ENCODE peak calls at places on chromosomes 3 and 15, in nine cellular contexts. One of them, this sample, is unnamed.

GRCh38 chr3:59935025-59935424 is 885.2 kb upstream of the CFAP20DC start:
- DNase-seq in cardiac muscle cell: no peak
- DNase-seq in ovary: no peak
- DNase-seq in thoracic aorta: no peak
- DNase-seq in left lung: no peak
- DNase-seq in lower lobe of right lung: no peak
- DNase-seq in IMR-90: no peak
- DNase-seq in PC-3: no peak
- DNase-seq in pancreas: no peak
- DNase-seq in this sample: no peak

GRCh38 chr3:148459931-148460513 is 237.7 kb upstream of the AGTR1 start:
- DNase-seq in pancreas: no peak
- DNase-seq in IMR-90: peak; percentile 23
- DNase-seq in thoracic aorta: no peak
- DNase-seq in lower lobe of right lung: no peak
- DNase-seq in left lung: no peak
- DNase-seq in ovary: no peak
- DNase-seq in cardiac muscle cell: no peak
- DNase-seq in PC-3: peak; percentile 16
- DNase-seq in this sample: no peak

GRCh38 chr15:53534105-53534839 is 225.2 kb downstream of the WDR72 start:
- DNase-seq in ovary: no peak
- DNase-seq in left lung: no peak
- DNase-seq in PC-3: peak; percentile 60
- DNase-seq in thoracic aorta: no peak
- DNase-seq in lower lobe of right lung: no peak
- DNase-seq in cardiac muscle cell: no peak
- DNase-seq in pancreas: no peak
- DNase-seq in IMR-90: no peak
- DNase-seq in this sample: no peak

GRCh38 chr15:49101536-49101935 is 53.9 kb downstream of the COPS2 start:
- DNase-seq in pancreas: no peak
- DNase-seq in left lung: no peak
- DNase-seq in thoracic aorta: no peak
- DNase-seq in cardiac muscle cell: no peak
- DNase-seq in ovary: no peak
- DNase-seq in lower lobe of right lung: no peak
- DNase-seq in PC-3: no peak
- DNase-seq in IMR-90: peak; percentile 76
- DNase-seq in this sample: no peak

GRCh38 chr3:181782306-181782924 is 70.7 kb downstream of the SOX2 start:
- DNase-seq in left lung: no peak
- DNase-seq in lower lobe of right lung: no peak
- DNase-seq in pancreas: no peak
- DNase-seq in cardiac muscle cell: no peak
- DNase-seq in IMR-90: no peak
- DNase-seq in thoracic aorta: no peak
- DNase-seq in PC-3: peak; percentile 53
- DNase-seq in ovary: no peak
- DNase-seq in this sample: no peak

GRCh38 chr3:79846148-79846933 is 78.5 kb upstream of the ROBO1 start:
- DNase-seq in thoracic aorta: no peak
- DNase-seq in PC-3: no peak
- DNase-seq in pancreas: no peak
- DNase-seq in IMR-90: no peak
- DNase-seq in left lung: no peak
- DNase-seq in cardiac muscle cell: peak; percentile 18
- DNase-seq in lower lobe of right lung: no peak
- DNase-seq in ovary: no peak
- DNase-seq in this sample: no peak

GRCh38 chr3:46660543-46661523 is 32.6 kb downstream of the ALS2CL start:
- DNase-seq in IMR-90: no peak
- DNase-seq in ovary: no peak
- DNase-seq in pancreas: no peak
- DNase-seq in thoracic aorta: no peak
- DNase-seq in PC-3: no peak
- DNase-seq in left lung: peak; percentile 36
- DNase-seq in cardiac muscle cell: no peak
- DNase-seq in lower lobe of right lung: no peak
- DNase-seq in this sample: peak; percentile 64

GRCh38 chr3:63274359-63274758 is 3.7 kb upstream of the SYNPR start:
- DNase-seq in PC-3: no peak
- DNase-seq in IMR-90: no peak
- DNase-seq in cardiac muscle cell: no peak
- DNase-seq in ovary: no peak
- DNase-seq in left lung: no peak
- DNase-seq in lower lobe of right lung: no peak
- DNase-seq in pancreas: no peak
- DNase-seq in thoracic aorta: no peak
- DNase-seq in this sample: no peak

GRCh38 chr3:179037361-179037760 is 34.2 kb downstream of the ZMAT3 start:
- DNase-seq in pancreas: no peak
- DNase-seq in left lung: no peak
- DNase-seq in ovary: no peak
- DNase-seq in cardiac muscle cell: no peak
- DNase-seq in IMR-90: peak; percentile 70
- DNase-seq in lower lobe of right lung: no peak
- DNase-seq in PC-3: no peak
- DNase-seq in thoracic aorta: peak; percentile 16
- DNase-seq in this sample: peak; percentile 48

GRCh38 chr3:87196879-87197278 is 30.2 kb upstream of the CHMP2B start:
- DNase-seq in cardiac muscle cell: no peak
- DNase-seq in PC-3: peak; percentile 94
- DNase-seq in left lung: no peak
- DNase-seq in lower lobe of right lung: no peak
- DNase-seq in pancreas: no peak
- DNase-seq in ovary: no peak
- DNase-seq in thoracic aorta: no peak
- DNase-seq in IMR-90: no peak
- DNase-seq in this sample: no peak

GRCh38 chr15:81945014-81945615 is 100.7 kb downstream of the MEX3B start:
- DNase-seq in left lung: no peak
- DNase-seq in IMR-90: no peak
- DNase-seq in thoracic aorta: no peak
- DNase-seq in PC-3: no peak
- DNase-seq in lower lobe of right lung: no peak
- DNase-seq in pancreas: no peak
- DNase-seq in ovary: no peak
- DNase-seq in cardiac muscle cell: no peak
- DNase-seq in this sample: no peak

GRCh38 chr3:138281561-138281960 is 48.1 kb downstream of the NME9 start:
- DNase-seq in cardiac muscle cell: no peak
- DNase-seq in left lung: no peak
- DNase-seq in PC-3: no peak
- DNase-seq in thoracic aorta: no peak
- DNase-seq in lower lobe of right lung: no peak
- DNase-seq in pancreas: no peak
- DNase-seq in IMR-90: no peak
- DNase-seq in ovary: no peak
- DNase-seq in this sample: no peak

GRCh38 chr3:136249593-136250225 is 431 bp upstream of the PCCB start:
- DNase-seq in pancreas: no peak
- DNase-seq in cardiac muscle cell: no peak
- DNase-seq in thoracic aorta: no peak
- DNase-seq in ovary: no peak
- DNase-seq in IMR-90: no peak
- DNase-seq in left lung: no peak
- DNase-seq in lower lobe of right lung: no peak
- DNase-seq in PC-3: no peak
- DNase-seq in this sample: no peak

GRCh38 chr15:48774484-48774883 is 36.4 kb downstream of the CEP152 start:
- DNase-seq in PC-3: no peak
- DNase-seq in cardiac muscle cell: no peak
- DNase-seq in left lung: no peak
- DNase-seq in lower lobe of right lung: no peak
- DNase-seq in pancreas: no peak
- DNase-seq in ovary: no peak
- DNase-seq in thoracic aorta: no peak
- DNase-seq in IMR-90: peak; percentile 53
- DNase-seq in this sample: no peak

GRCh38 chr15:40932146-40932545 is 3.0 kb downstream of the DLL4 start:
- DNase-seq in left lung: no peak
- DNase-seq in lower lobe of right lung: no peak
- DNase-seq in PC-3: no peak
- DNase-seq in pancreas: no peak
- DNase-seq in cardiac muscle cell: no peak
- DNase-seq in thoracic aorta: no peak
- DNase-seq in ovary: no peak
- DNase-seq in IMR-90: no peak
- DNase-seq in this sample: no peak

GRCh38 chr15:94305133-94305532 is 73.8 kb downstream of the MCTP2 start:
- DNase-seq in left lung: no peak
- DNase-seq in cardiac muscle cell: no peak
- DNase-seq in lower lobe of right lung: no peak
- DNase-seq in pancreas: no peak
- DNase-seq in thoracic aorta: no peak
- DNase-seq in PC-3: no peak
- DNase-seq in ovary: no peak
- DNase-seq in IMR-90: peak; percentile 40
- DNase-seq in this sample: no peak

GRCh38 chr3:13195374-13195773 is 122.1 kb upstream of the IQSEC1 start:
- DNase-seq in left lung: no peak
- DNase-seq in ovary: no peak
- DNase-seq in PC-3: no peak
- DNase-seq in thoracic aorta: no peak
- DNase-seq in pancreas: no peak
- DNase-seq in IMR-90: no peak
- DNase-seq in lower lobe of right lung: no peak
- DNase-seq in cardiac muscle cell: no peak
- DNase-seq in this sample: no peak

GRCh38 chr3:13197281-13197680 is 124.1 kb upstream of the IQSEC1 start:
- DNase-seq in ovary: no peak
- DNase-seq in PC-3: no peak
- DNase-seq in cardiac muscle cell: peak; percentile 18
- DNase-seq in thoracic aorta: no peak
- DNase-seq in IMR-90: no peak
- DNase-seq in lower lobe of right lung: peak; percentile 21
- DNase-seq in pancreas: no peak
- DNase-seq in left lung: peak; percentile 49
- DNase-seq in this sample: no peak

GRCh38 chr3:13192471-13193213 is 119.4 kb upstream of the IQSEC1 start:
- DNase-seq in PC-3: peak; percentile 37
- DNase-seq in lower lobe of right lung: no peak
- DNase-seq in cardiac muscle cell: no peak
- DNase-seq in ovary: no peak
- DNase-seq in IMR-90: peak; percentile 6
- DNase-seq in pancreas: no peak
- DNase-seq in left lung: peak; percentile 41
- DNase-seq in thoracic aorta: no peak
- DNase-seq in this sample: no peak

GRCh38 chr3:13193320-13194284 is 120.4 kb upstream of the IQSEC1 start:
- DNase-seq in PC-3: peak; percentile 19
- DNase-seq in cardiac muscle cell: no peak
- DNase-seq in lower lobe of right lung: peak; percentile 22
- DNase-seq in ovary: no peak
- DNase-seq in IMR-90: no peak
- DNase-seq in pancreas: no peak
- DNase-seq in left lung: peak; percentile 48
- DNase-seq in thoracic aorta: no peak
- DNase-seq in this sample: no peak

GRCh38 chr3:13194285-13195209 is 121.3 kb upstream of the IQSEC1 start:
- DNase-seq in IMR-90: no peak
- DNase-seq in cardiac muscle cell: no peak
- DNase-seq in left lung: peak; percentile 31
- DNase-seq in pancreas: no peak
- DNase-seq in thoracic aorta: no peak
- DNase-seq in lower lobe of right lung: peak; percentile 24
- DNase-seq in ovary: no peak
- DNase-seq in PC-3: peak; percentile 84
- DNase-seq in this sample: no peak
- H3K4me1 ChIP-seq in IMR-90: no peaks in the 10 kb centered on the region
- H3K4me1 ChIP-seq in cardiac muscle cell: no peaks in the 10 kb centered on the region
- H3K4me1 ChIP-seq in left lung: no peaks in the 10 kb centered on the region
- H3K4me1 ChIP-seq in pancreas: no peaks in the 10 kb centered on the region
- H3K4me1 ChIP-seq in thoracic aorta: no peaks in the 10 kb centered on the region
- H3K4me1 ChIP-seq in lower lobe of right lung: no peaks in the 10 kb centered on the region
- H3K4me1 ChIP-seq in ovary: no peaks in the 10 kb centered on the region
- H3K4me1 ChIP-seq in PC-3: peaks cover 53% of the 10 kb centered on the region
- H3K4me1 ChIP-seq in this sample: peaks cover 33% of the 10 kb centered on the region

DNA sequence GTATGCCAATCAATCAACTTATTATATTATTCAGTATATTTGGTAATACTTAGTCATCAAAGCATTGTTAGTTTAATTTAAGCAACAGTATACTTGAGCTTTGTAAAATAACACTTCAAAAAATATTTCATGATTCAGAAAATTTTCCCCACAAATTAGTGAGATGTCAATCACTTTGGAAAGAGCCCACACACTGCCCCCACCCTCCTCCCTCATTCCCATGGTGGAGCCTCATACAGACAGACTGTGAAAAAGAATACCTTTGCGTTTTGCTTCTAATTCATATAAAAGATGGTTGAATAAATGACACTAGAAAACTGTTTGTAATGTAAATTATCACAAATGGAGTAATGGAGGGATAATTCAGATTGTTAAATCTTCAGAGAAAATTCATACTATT is 43.3 kb upstream of the MYO5C start:
- DNase-seq in PC-3: no peak
- DNase-seq in ovary: no peak
- DNase-seq in lower lobe of right lung: no peak
- DNase-seq in cardiac muscle cell: no peak
- DNase-seq in IMR-90: no peak
- DNase-seq in thoracic aorta: no peak
- DNase-seq in left lung: no peak
- DNase-seq in pancreas: no peak
- DNase-seq in this sample: no peak
- H3K27ac ChIP-seq in PC-3: no peak overlapping the region
- H3K27ac ChIP-seq in ovary: no peak overlapping the region
- H3K27ac ChIP-seq in lower lobe of right lung: no peak overlapping the region
- H3K27ac ChIP-seq in cardiac muscle cell: no peak overlapping the region
- H3K27ac ChIP-seq in IMR-90: no peak overlapping the region
- H3K27ac ChIP-seq in thoracic aorta: no peak overlapping the region
- H3K27ac ChIP-seq in left lung: no peak overlapping the region
- H3K27ac ChIP-seq in pancreas: no peak overlapping the region
- H3K27ac ChIP-seq in this sample: no peak overlapping the region

GRCh38 chr3:26202169-26202568 is 412.3 kb downstream of the OXSM start:
- DNase-seq in cardiac muscle cell: no peak
- DNase-seq in thoracic aorta: no peak
- DNase-seq in lower lobe of right lung: no peak
- DNase-seq in pancreas: no peak
- DNase-seq in ovary: no peak
- DNase-seq in IMR-90: no peak
- DNase-seq in left lung: no peak
- DNase-seq in PC-3: no peak
- DNase-seq in this sample: no peak
- TF ChIP-seq CTCF in cardiac muscle cell: no peak
- TF ChIP-seq CTCF in thoracic aorta: no peak
- TF ChIP-seq CTCF in lower lobe of right lung: no peak
- TF ChIP-seq CTCF in pancreas: no peak
- TF ChIP-seq CTCF in ovary: no peak
- TF ChIP-seq CTCF in IMR-90: no peak
- TF ChIP-seq CTCF in left lung: no peak
- TF ChIP-seq CTCF in PC-3: no peak
- TF ChIP-seq CTCF in this sample: no peak

DNA sequence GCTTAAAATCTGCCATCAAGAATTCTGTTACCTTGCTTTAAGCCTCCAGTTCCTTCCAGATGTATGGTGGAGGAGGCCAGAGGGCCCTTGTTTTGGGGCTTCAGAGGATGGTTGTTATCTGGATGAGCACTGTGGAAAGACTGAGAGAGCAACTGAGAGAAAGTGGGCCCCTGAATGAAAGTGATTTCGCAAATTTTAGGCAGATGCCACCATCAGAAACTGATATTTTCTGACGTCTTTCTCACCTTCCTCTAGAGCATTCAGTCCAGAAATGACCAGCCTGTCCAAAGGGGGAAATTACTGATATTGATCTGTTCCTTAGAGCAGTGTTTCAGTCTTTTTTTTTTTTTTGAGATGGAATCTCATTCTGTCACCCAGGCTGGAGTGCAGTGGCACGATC is 13.4 kb downstream of the B3GNT5 start:
- DNase-seq in PC-3: no peak
- DNase-seq in lower lobe of right lung: no peak
- DNase-seq in thoracic aorta: no peak
- DNase-seq in IMR-90: no peak
- DNase-seq in left lung: no peak
- DNase-seq in cardiac muscle cell: no peak
- DNase-seq in ovary: no peak
- DNase-seq in pancreas: no peak
- DNase-seq in this sample: no peak
- H3K4me1 ChIP-seq in PC-3: peaks cover 79% of the 10 kb centered on the region
- H3K4me1 ChIP-seq in lower lobe of right lung: peaks cover 41% of the 10 kb centered on the region
- H3K4me1 ChIP-seq in thoracic aorta: peaks cover 7% of the 10 kb centered on the region
- H3K4me1 ChIP-seq in IMR-90: no peaks in the 10 kb centered on the region
- H3K4me1 ChIP-seq in left lung: peaks cover 17% of the 10 kb centered on the region
- H3K4me1 ChIP-seq in cardiac muscle cell: no peaks in the 10 kb centered on the region
- H3K4me1 ChIP-seq in ovary: peaks cover 4% of the 10 kb centered on the region
- H3K4me1 ChIP-seq in pancreas: peaks cover 15% of the 10 kb centered on the region
- H3K4me1 ChIP-seq in this sample: peaks cover 13% of the 10 kb centered on the region

This sample was measured in left ventricle myocardium inferior.